ENCODE peak calls at places on chromosome 13, in four cellular contexts. I is upper lobe of left lung, B is ureter, M is PC-3. F is an unnamed sample.

GRCh38 chr13:108026671-108027410 is 188.5 kb downstream of the LIG4 start:
- DNase-seq in M (no peak), B (no peak), I (no peak), F (no peak)

GRCh38 chr13:31538067-31539042 is 201.0 kb upstream of the RXFP2 start:
- DNase-seq in B (no peak), M (peak), I (no peak), F (no peak)

GRCh38 chr13:21511841-21512240 is 52.7 kb upstream of the ZDHHC20 start:
- DNase-seq in B (no peak), M (no peak), I (no peak), F (no peak)

GRCh38 chr13:34967851-34968562 is 25.9 kb downstream of the NBEA start:
- DNase-seq in M (peak), I (no peak), B (no peak), F (no peak)

GRCh38 chr13:60969659-60970058 is 446.0 kb downstream of the PCDH20 start:
- DNase-seq in B (no peak), I (no peak), M (no peak), F (no peak)

GRCh38 chr13:41061075-41061913 is at the start of gene WBP4:
- DNase-seq in B (peak), M (peak), I (peak), F (peak)

GRCh38 chr13:91142572-91142971 is 204.9 kb upstream of the MIR17HG start:
- DNase-seq in B (no peak), I (no peak), M (peak), F (no peak)

GRCh38 chr13:113835461-113836274 is 28.2 kb downstream of the GAS6 start:
- DNase-seq in B (no peak), M (peak), I (no peak), F (no peak)

GRCh38 chr13:49681837-49682236 is 9.4 kb downstream of the EBPL start:
- DNase-seq in B (no peak), M (peak), I (no peak), F (no peak)

GRCh38 chr13:97539651-97540230 is 105.8 kb downstream of the RAP2A start:
- DNase-seq in B (no peak), M (peak), I (no peak), F (no peak)

GRCh38 chr13:101785858-101786257 is 333.4 kb downstream of the ITGBL1 start:
- DNase-seq in B (no peak), M (peak), I (no peak), F (no peak)

GRCh38 chr13:75493156-75493555 is 11.2 kb upstream of the TBC1D4 start:
- DNase-seq in B (no peak), I (no peak), M (no peak), F (no peak)

GRCh38 chr13:44815507-44816074 is 173.7 kb downstream of the NUFIP1 start:
- DNase-seq in I (peak), B (peak), M (peak), F (no peak)

GRCh38 chr13:21149568-21149967 is 26.8 kb downstream of the SKA3 start:
- DNase-seq in M (no peak), I (no peak), B (no peak), F (no peak)

GRCh38 chr13:97945342-97945741 is 8.1 kb upstream of the IPO5 start:
- DNase-seq in M (no peak), B (no peak), I (no peak), F (no peak)

GRCh38 chr13:32246468-32246867 is 68.7 kb downstream of the ZAR1L start:
- DNase-seq in M (peak), I (peak), B (peak), F (no peak)

GRCh38 chr13:36428083-36428482 is 4.2 kb upstream of the CCNA1 start:
- DNase-seq in I (peak), M (peak), B (no peak), F (no peak)

GRCh38 chr13:33125821-33126570 is 109.8 kb downstream of the KL start:
- DNase-seq in I (peak), M (peak), B (peak), F (peak)

GRCh38 chr13:76012091-76012721 is 376.1 kb downstream of the LMO7 start:
- DNase-seq in M (peak), B (no peak), I (no peak), F (no peak)

GRCh38 chr13:110158201-110158600 is 148.8 kb downstream of the COL4A1 start:
- DNase-seq in M (no peak), B (no peak), I (no peak), F (no peak)

GRCh38 chr13:110643768-110644421 is 28.6 kb downstream of the NAXD start:
- DNase-seq in I (no peak), B (no peak), M (no peak), F (no peak)

GRCh38 chr13:63699948-63700347 is 2284.3 kb upstream of the PCDH20 start:
- DNase-seq in M (no peak), I (no peak), B (no peak), F (no peak)

GRCh38 chr13:101416181-101417042 is at the start of gene NALCN:
- DNase-seq in I (no peak), M (peak), B (no peak), F (no peak)

GRCh38 chr13:111314852-111315251 is 5.6 kb upstream of the TEX29 start:
- DNase-seq in M (no peak), I (no peak), B (no peak), F (no peak)

GRCh38 chr13:28137556-28137955 is 789 bp upstream of the PAN3 start:
- DNase-seq in M (peak), B (no peak), I (no peak), F (no peak)

GRCh38 chr13:71876648-71877279 is 9.8 kb upstream of the DACH1 start:
- DNase-seq in M (no peak), I (no peak), B (no peak), F (no peak)

GRCh38 chr13:110259651-110260050 is 47.3 kb downstream of the COL4A1 start:
- DNase-seq in B (no peak), I (no peak), M (no peak), F (no peak)

GRCh38 chr13:43792456-43792855 is 5.7 kb upstream of the ENOX1 start:
- DNase-seq in B (no peak), M (peak), I (no peak), F (no peak)

GRCh38 chr13:112685856-112686255 is 4.0 kb upstream of the ATP11A start:
- DNase-seq in I (peak), B (no peak), M (no peak), F (no peak)

GRCh38 chr13:51292000-51292550 is 47.4 kb upstream of the SERPINE3 start:
- DNase-seq in M (peak), I (no peak), B (no peak), F (no peak)

GRCh38 chr13:29369060-29369743 is 226.3 kb downstream of the SLC7A1 start:
- DNase-seq in B (no peak), I (no peak), M (peak), F (no peak)

GRCh38 chr13:110047511-110047910 is 259.4 kb downstream of the COL4A1 start:
- DNase-seq in M (peak), I (peak), B (peak), F (peak)

GRCh38 chr13:65454403-65454802 is 1775.7 kb downstream of the PCDH9 start:
- DNase-seq in B (no peak), M (no peak), I (no peak), F (no peak)

GRCh38 chr13:108115739-108116138 is 99.6 kb downstream of the LIG4 start:
- DNase-seq in I (no peak), M (no peak), B (no peak), F (no peak)

GRCh38 chr13:38518328-38518727 is 168.5 kb upstream of the FREM2 start:
- DNase-seq in B (no peak), M (no peak), I (no peak), F (no peak)

GRCh38 chr13:20136781-20137703 is 23.8 kb downstream of the GJA3 start:
- DNase-seq in B (no peak), I (no peak), M (no peak), F (no peak)

GRCh38 chr13:28499579-28499978 is 4.7 kb upstream of the FLT1 start:
- DNase-seq in M (peak), I (no peak), B (no peak), F (no peak)

GRCh38 chr13:80173224-80173623 is 167.7 kb downstream of the SPRY2 start:
- DNase-seq in B (no peak), I (peak), M (no peak), F (no peak)

F was measured in thoracic aorta.